ENCODE peak calls at places on chromosomes 2 and 18, in four cellular contexts. O is GM12878, Q is HL-60, H is K562. W is an unnamed sample.

GRCh38 chr2:61356261-61356957 is 114.5 kb downstream of the USP34 start:
- DNase-seq in O (no peak), Q (no peak), H (no peak), W (no peak)

GRCh38 chr2:17976871-17977746 is 98.6 kb downstream of the KCNS3 start:
- DNase-seq in O (no peak), Q (no peak), H (no peak), W (no peak)

GRCh38 chr2:61179701-61180639 is 18.0 kb downstream of the C2orf74 start:
- DNase-seq in O (no peak), Q (no peak), H (no peak), W (no peak)

GRCh38 chr2:187165936-187166335 is 282.1 kb downstream of the CALCRL start:
- DNase-seq in O (no peak), Q (no peak), H (no peak), W (no peak)

GRCh38 chr18:21831413-21831831 is 90.8 kb downstream of the MIB1 start:
- DNase-seq in O (no peak), Q (no peak), H (no peak), W (no peak)

GRCh38 chr2:65922030-65922429 is 489.6 kb upstream of the SPRED2 start:
- DNase-seq in O (no peak), Q (no peak), H (no peak), W (no peak)

GRCh38 chr2:105299290-105299689 is 30.2 kb downstream of the TGFBRAP1 start:
- DNase-seq in O (no peak), Q (no peak), H (no peak), W (no peak)

GRCh38 chr2:223696719-223697118 is 94.6 kb upstream of the SCG2 start:
- DNase-seq in O (no peak), Q (no peak), H (no peak), W (no peak)

GRCh38 chr2:161995553-161996016 is 78.4 kb downstream of the DPP4 start:
- DNase-seq in O (no peak), Q (no peak), H (no peak), W (no peak)

GRCh38 chr2:241939541-241939940 is 70.0 kb downstream of the RTP5 start:
- DNase-seq in O (no peak), Q (no peak), H (no peak), W (no peak)

GRCh38 chr2:26577442-26578433 is 63.4 kb downstream of the CIB4 start:
- DNase-seq in O (no peak), Q (peak), H (peak), W (peak)

GRCh38 chr2:241849616-241850543 is 8.8 kb downstream of the PDCD1 start:
- DNase-seq in O (no peak), Q (no peak), H (no peak), W (peak)

GRCh38 chr2:85236107-85236506 is 91.7 kb downstream of the TGOLN2 start:
- DNase-seq in O (no peak), Q (no peak), H (no peak), W (no peak)

GRCh38 chr2:147094077-147094476 is 750.8 kb upstream of the ACVR2A start:
- DNase-seq in O (no peak), Q (no peak), H (no peak), W (no peak)

GRCh38 chr18:23828426-23828825 is 139.2 kb downstream of the LAMA3 start:
- DNase-seq in O (no peak), Q (peak), H (no peak), W (no peak)

GRCh38 chr2:62596061-62596658 is 90.2 kb upstream of the TMEM17 start:
- DNase-seq in O (no peak), Q (no peak), H (no peak), W (no peak)

GRCh38 chr2:135150711-135151110 is 98.6 kb downstream of the RAB3GAP1 start:
- DNase-seq in O (no peak), Q (no peak), H (no peak), W (no peak)

GRCh38 chr2:162838141-162838500 is 446 bp downstream of the KCNH7 start:
- DNase-seq in O (no peak), Q (no peak), H (no peak), W (no peak)

GRCh38 chr2:207216454-207216853 is 50.7 kb upstream of the KLF7 start:
- DNase-seq in O (no peak), Q (no peak), H (no peak), W (no peak)

GRCh38 chr2:174974131-174974530 is 31.1 kb downstream of the CHN1 start:
- DNase-seq in O (no peak), Q (no peak), H (no peak), W (no peak)

GRCh38 chr2:71069376-71069775 is 928 bp downstream of the NAGK start:
- DNase-seq in O (no peak), Q (no peak), H (peak), W (no peak)

GRCh38 chr2:229686122-229686919 is 28.0 kb downstream of the DNER start:
- DNase-seq in O (no peak), Q (no peak), H (no peak), W (no peak)

GRCh38 chr2:28566441-28567075 is 70.7 kb downstream of the PLB1 start:
- DNase-seq in O (peak), Q (peak), H (peak), W (peak)

GRCh38 chr18:8937695-8938094 is 164.8 kb upstream of the NDUFV2 start:
- DNase-seq in O (no peak), Q (no peak), H (no peak), W (no peak)

GRCh38 chr2:217326238-217327022 is 466.6 kb upstream of the TNP1 start:
- DNase-seq in O (no peak), Q (no peak), H (no peak), W (no peak)

GRCh38 chr2:241224851-241225438 is 36.5 kb downstream of the ANO7 start:
- DNase-seq in O (no peak), Q (no peak), H (no peak), W (no peak)

GRCh38 chr2:98463551-98463971 is 18.9 kb downstream of the INPP4A start:
- DNase-seq in O (no peak), Q (no peak), H (no peak), W (no peak)

GRCh38 chr18:46156124-46156745 is 52.0 kb downstream of the HAUS1 start:
- DNase-seq in O (no peak), Q (no peak), H (no peak), W (no peak)

GRCh38 chr18:55988537-55988936 is 400.5 kb upstream of the TCF4 start:
- DNase-seq in O (no peak), Q (peak), H (no peak), W (no peak)

GRCh38 chr2:82819936-82820335 is 1639.1 kb downstream of the SUCLG1 start:
- DNase-seq in O (no peak), Q (no peak), H (no peak), W (no peak)

GRCh38 chr18:22277758-22278157 is 108.4 kb downstream of the GATA6 start:
- DNase-seq in O (no peak), Q (no peak), H (no peak), W (no peak)

GRCh38 chr2:56474412-56475158 is 290.8 kb downstream of the CCDC85A start:
- DNase-seq in O (no peak), Q (no peak), H (no peak), W (no peak)

GRCh38 chr2:25735835-25736234 is 62.5 kb upstream of the DTNB start:
- DNase-seq in O (no peak), Q (no peak), H (no peak), W (no peak)

GRCh38 chr2:138708682-138709241 is 71.4 kb downstream of the NXPH2 start:
- DNase-seq in O (no peak), Q (no peak), H (no peak), W (no peak)

GRCh38 chr2:1889099-1889650 is 144.9 kb upstream of the PXDN start:
- DNase-seq in O (no peak), Q (no peak), H (no peak), W (no peak)

GRCh38 chr2:224404766-224405165 is 2.9 kb upstream of the FAM124B start:
- DNase-seq in O (no peak), Q (no peak), H (no peak), W (no peak)

GRCh38 chr2:146124741-146125140 is 1604.8 kb upstream of the ZEB2 start:
- DNase-seq in O (no peak), Q (no peak), H (no peak), W (no peak)

GRCh38 chr2:95289251-95289650 is 7.9 kb upstream of the KCNIP3 start:
- DNase-seq in O (no peak), Q (no peak), H (no peak), W (no peak)
- TF ChIP-seq POLR2AphosphoS5 in O (no peak), Q (no peak), H (no peak), W (no peak)

DNA sequence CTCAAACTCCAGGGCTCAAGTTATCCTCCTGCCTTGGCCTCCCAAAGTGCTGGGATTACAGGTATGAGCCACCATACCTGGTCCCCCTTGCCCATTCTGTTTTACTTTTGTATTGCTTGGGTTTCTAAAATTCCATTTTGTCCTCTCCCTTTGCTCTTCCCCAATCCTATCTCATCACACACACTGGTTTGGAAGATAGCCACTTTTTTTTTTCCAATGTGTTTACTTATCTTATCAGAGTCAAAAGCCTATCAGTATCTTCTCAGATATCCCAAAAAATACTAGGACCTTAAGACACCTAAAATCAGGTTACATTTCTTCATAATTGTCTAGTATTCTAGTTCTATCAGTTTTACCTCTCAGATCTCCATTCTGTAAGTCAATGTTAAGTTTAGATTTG is 56.1 kb downstream of the MSH2 start:
- DNase-seq in O (no peak), Q (no peak), H (no peak), W (no peak)
- TF ChIP-seq SPI1 in O (no peak), Q (no peak), H (no peak), W (no peak)

GRCh38 chr2:39227628-39228412 is 15.9 kb downstream of the CDKL4 start:
- DNase-seq in O (peak), Q (peak), H (peak), W (peak)
- TF ChIP-seq POLR2AphosphoS5 in O (no peak), Q (no peak), H (no peak), W (no peak)

DNA sequence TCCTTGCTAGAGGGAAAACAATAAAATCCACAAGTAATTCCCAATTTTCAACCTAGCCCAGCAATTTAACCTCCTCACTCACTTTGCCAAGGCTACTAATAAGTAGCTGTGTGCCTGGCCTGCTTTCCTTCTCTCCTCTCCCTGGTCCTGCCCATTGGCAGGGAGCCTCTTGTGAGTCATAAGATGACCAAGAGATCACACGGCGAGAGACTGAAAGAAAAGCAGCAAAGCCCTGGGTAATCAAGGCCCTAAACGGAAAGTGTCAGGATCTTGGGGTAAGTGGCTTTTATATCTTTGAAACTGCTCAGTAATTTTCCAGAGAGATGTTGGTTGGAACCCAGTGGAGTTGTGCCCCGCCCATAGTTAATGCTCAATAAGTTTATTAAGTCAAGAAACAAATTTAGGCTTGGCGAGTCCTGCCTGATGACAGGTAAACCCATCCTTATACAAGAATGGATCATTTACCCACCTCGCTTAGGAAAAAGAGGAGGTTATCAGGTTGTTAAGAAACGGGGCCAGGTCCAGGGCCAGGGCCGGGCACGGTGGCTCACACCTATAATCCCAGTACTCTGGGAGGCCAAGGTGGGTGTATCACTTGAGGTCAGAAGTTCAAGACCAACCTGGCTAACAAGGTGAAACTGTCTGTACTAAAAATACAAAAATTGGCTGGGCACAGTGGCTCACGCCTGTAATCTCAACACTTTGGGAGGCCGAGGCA is 10.0 kb upstream of the ADAM17 start:
- DNase-seq in O (no peak), Q (no peak), H (no peak), W (no peak)
- TF ChIP-seq SPI1 in O (no peak), Q (no peak), H (no peak), W (no peak)

GRCh38 chr2:42340045-42340937 is 20.7 kb downstream of the COX7A2L start:
- DNase-seq in O (no peak), Q (no peak), H (no peak), W (no peak)
- TF ChIP-seq POLR2AphosphoS5 in O (no peak), Q (no peak), H (no peak), W (no peak)

DNA sequence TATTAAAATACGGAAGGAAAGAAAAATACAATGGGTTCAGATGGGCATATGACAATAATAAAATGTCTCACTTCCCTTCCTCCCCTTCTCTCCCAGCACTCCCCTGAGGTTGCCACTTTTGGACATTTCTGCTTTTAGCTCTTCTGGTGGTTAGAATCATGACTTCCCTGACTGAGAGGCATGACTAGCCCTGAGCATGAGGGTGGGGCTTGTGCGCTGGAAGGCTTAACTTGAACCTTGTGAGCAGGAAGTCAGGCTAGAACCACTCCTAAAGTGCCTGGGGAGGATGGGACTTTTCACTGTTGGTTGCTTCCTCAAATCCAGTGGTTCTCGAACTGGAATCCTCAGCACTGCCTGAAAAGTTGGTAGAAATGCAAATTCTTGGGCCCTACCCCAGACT is 19.7 kb upstream of the ARHGAP25 start:
- DNase-seq in O (peak), Q (peak), H (no peak), W (no peak)
- TF ChIP-seq SPI1 in O (peak), Q (peak), H (peak), W (peak)

GRCh38 chr2:235922851-235923250 is 245.3 kb downstream of the GBX2 start:
- DNase-seq in O (no peak), Q (no peak), H (no peak), W (no peak)

GRCh38 chr2:235921508-235922260 is 246.5 kb downstream of the GBX2 start:
- DNase-seq in O (no peak), Q (no peak), H (no peak), W (no peak)

GRCh38 chr2:235914756-235915155 is 253.4 kb downstream of the GBX2 start:
- DNase-seq in O (no peak), Q (no peak), H (no peak), W (no peak)

GRCh38 chr2:235920216-235920615 is 248.0 kb downstream of the GBX2 start:
- DNase-seq in O (no peak), Q (no peak), H (no peak), W (no peak)

GRCh38 chr2:235917506-235917905 is 250.7 kb downstream of the GBX2 start:
- DNase-seq in O (no peak), Q (no peak), H (no peak), W (no peak)
- TF ChIP-seq POLR2AphosphoS5 in O (no peak), Q (no peak), H (no peak), W (no peak)